ENCODE peak calls at places on chromosome 1, in six cellular contexts. G is IMR-90, K is H9, T is neuronal stem cell, U is mesendoderm, O is trophoblast cell. X is an unnamed sample.

GRCh38 chr1:16236091-16236494 is 890 bp downstream of the CPLANE2 start:
- DNase-seq in G (peak), K (no peak), T (no peak), U (peak), O (no peak), X (no peak)

GRCh38 chr1:173779946-173780345 is 44.5 kb upstream of the DARS2 start:
- DNase-seq in G (no peak), K (no peak), T (no peak), U (no peak), O (no peak), X (no peak)

GRCh38 chr1:57474097-57474750 is 50.4 kb upstream of the DAB1 start:
- DNase-seq in G (peak), K (no peak), T (no peak), U (no peak), O (no peak), X (no peak)

GRCh38 chr1:8496473-8496872 is 178.6 kb downstream of the SLC45A1 start:
- DNase-seq in G (no peak), K (no peak), T (no peak), U (no peak), O (no peak), X (no peak)

GRCh38 chr1:9087411-9087810 is 18.0 kb upstream of the SLC2A5 start:
- DNase-seq in G (no peak), K (no peak), T (no peak), U (no peak), O (no peak), X (no peak)

GRCh38 chr1:40221977-40222772 is 25.6 kb upstream of the TMCO2 start:
- DNase-seq in G (no peak), K (no peak), T (no peak), U (no peak), O (no peak), X (no peak)

GRCh38 chr1:211752951-211753486 is 77.5 kb downstream of the LPGAT1 start:
- DNase-seq in G (no peak), K (no peak), T (no peak), U (peak), O (no peak), X (no peak)

GRCh38 chr1:206676499-206676898 is 8.2 kb upstream of the MAPKAPK2 start:
- DNase-seq in G (no peak), K (no peak), T (no peak), U (no peak), O (no peak), X (no peak)

GRCh38 chr1:156140879-156141707 is 12.3 kb upstream of the SEMA4A start:
- DNase-seq in G (peak), K (peak), T (peak), U (peak), O (peak), X (peak)

GRCh38 chr1:147747966-147748365 is 12.4 kb downstream of the GJA5 start:
- DNase-seq in G (no peak), K (no peak), T (no peak), U (no peak), O (no peak), X (peak)

GRCh38 chr1:199396456-199396855 is 631.1 kb upstream of the NR5A2 start:
- DNase-seq in G (no peak), K (no peak), T (no peak), U (no peak), O (no peak), X (no peak)

GRCh38 chr1:112265946-112266345 is 130.1 kb upstream of the CTTNBP2NL start:
- DNase-seq in G (no peak), K (no peak), T (no peak), U (no peak), O (no peak), X (no peak)

GRCh38 chr1:93015590-93015989 is 54.3 kb upstream of the DIPK1A start:
- DNase-seq in G (peak), K (no peak), T (no peak), U (no peak), O (no peak), X (no peak)

GRCh38 chr1:183039330-183039729 is 16.1 kb downstream of the LAMC1 start:
- DNase-seq in G (no peak), K (no peak), T (no peak), U (no peak), O (no peak), X (no peak)

GRCh38 chr1:19128965-19129514 is 81.0 kb downstream of the UBR4 start:
- DNase-seq in G (no peak), K (no peak), T (no peak), U (no peak), O (no peak), X (no peak)
- H2AK5ac ChIP-seq in G (no peak), K (no peak), T (no peak), U (no peak), O (no peak), X (no peak)

GRCh38 chr1:244239261-244239770 is 188.2 kb downstream of the ZBTB18 start:
- DNase-seq in G (peak), K (no peak), T (no peak), U (no peak), O (no peak), X (no peak)
- H2AK5ac ChIP-seq in G (peak), K (no peak), T (peak), U (no peak), O (peak), X (no peak)

DNA sequence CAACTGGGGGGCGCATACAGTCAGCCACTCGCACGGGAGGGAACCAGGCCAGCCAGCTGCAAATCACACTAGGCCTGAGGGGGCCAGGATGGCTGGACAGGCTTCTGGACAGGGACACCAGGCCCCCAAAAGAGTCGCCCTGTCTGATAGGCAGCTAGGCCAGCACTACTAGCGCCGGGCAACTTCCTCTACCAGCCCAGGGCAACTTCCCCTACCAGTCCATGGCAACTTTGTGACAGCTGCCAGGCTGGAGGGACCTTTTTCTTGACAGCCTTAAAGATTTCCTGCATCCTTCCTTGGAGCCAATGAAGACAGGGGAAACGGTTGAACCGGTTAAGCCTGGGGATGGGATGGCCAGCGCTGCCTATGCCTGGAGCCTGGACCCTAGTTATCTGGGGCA is 5.1 kb downstream of the IFFO2 start:
- DNase-seq in G (no peak), K (no peak), T (no peak), U (no peak), O (no peak), X (no peak)
- H2AK5ac ChIP-seq in G (peak), K (no peak), T (peak), U (no peak), O (no peak), X (no peak)

GRCh38 chr1:209882942-209883340 is 55.1 kb upstream of the SYT14 start:
- DNase-seq in G (no peak), K (no peak), T (no peak), U (no peak), O (no peak), X (no peak)
- H2AK5ac ChIP-seq in G (peak), K (no peak), T (no peak), U (no peak), O (no peak), X (no peak)

DNA sequence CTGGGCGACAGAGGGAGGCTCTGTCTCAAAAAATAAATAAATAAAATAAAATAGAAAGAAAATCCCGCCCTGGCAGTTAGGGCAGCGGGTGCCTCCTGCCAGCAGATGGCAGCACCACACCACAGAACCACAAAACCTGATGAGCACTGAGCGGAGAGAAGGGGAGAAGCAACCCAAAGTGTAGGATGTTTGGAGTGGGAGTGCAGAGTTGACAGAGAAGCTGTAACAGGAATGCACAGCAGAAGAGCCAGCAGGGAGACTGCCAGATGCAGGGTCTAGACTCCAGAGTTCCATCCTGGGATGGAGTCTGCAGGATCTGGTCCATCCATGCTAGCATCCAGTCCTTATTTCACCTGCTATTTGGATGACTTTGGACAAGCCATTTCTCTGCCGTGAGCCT is 29.7 kb upstream of the KIRREL1 start:
- DNase-seq in G (peak), K (peak), T (peak), U (peak), O (peak), X (peak)
- H2AK5ac ChIP-seq in G (no peak), K (no peak), T (no peak), U (no peak), O (no peak), X (no peak)

GRCh38 chr1:89952021-89952995 is 42.6 kb upstream of the ZNF326 start:
- DNase-seq in G (peak), K (no peak), T (no peak), U (peak), O (peak), X (no peak)
- H2AK5ac ChIP-seq in G (peak), K (no peak), T (no peak), U (no peak), O (no peak), X (no peak)

DNA sequence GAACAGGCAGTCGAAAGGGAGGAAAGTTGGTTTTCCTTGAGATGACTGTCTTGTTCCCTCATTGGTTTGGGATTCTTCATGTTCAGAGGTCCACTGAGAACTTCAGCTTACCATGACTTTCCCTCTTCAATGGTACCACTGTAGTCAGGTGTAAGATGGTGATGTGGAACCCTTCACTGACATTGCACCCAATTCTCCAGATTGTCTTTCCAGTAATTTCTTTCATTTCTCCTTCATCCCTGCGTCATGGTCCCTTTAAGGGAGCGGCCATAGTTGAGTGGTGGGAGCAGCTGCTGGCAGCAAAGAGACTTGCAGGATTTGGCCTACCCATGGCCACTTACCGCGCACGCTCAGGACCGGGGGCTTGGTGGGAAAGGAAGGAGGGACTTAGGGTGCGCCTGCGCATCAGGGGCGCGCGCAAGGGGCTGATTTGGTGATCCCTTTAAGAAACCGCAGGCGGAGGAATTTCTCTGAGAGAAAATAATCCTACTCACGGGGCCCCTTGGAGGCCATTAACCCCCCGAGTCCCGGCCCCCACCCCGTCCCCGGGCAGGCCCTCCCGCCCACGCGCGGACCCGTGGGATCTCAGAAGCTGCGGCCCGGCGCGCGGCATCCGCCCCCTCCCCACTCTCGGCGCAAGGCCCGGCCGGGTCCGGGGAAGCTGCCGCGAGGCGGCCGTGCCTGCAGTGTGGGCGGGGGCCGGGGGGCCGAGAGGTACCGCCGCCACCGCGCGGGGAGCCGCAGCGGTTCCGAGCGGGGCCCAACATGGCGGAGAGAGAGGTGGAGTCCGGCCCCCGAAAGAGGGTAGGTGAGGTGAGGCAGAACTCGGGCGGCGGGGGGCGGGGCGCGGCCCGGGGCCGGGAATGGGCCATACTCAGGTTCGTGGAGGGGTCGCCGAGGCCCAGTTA is at the start of gene ZMYM4:
- DNase-seq in G (peak), K (peak), T (peak), U (peak), O (peak), X (peak)
- H2AK5ac ChIP-seq in G (peak), K (no peak), T (peak), U (no peak), O (peak), X (no peak)

GRCh38 chr1:58545591-58546519 is 671 bp downstream of the OMA1 start:
- DNase-seq in G (peak), K (peak), T (peak), U (peak), O (peak), X (peak)

GRCh38 chr1:58549231-58549958 is 2.9 kb upstream of the OMA1 start:
- DNase-seq in G (no peak), K (no peak), T (no peak), U (no peak), O (no peak), X (no peak)

GRCh38 chr1:58551741-58552140 is 5.2 kb upstream of the OMA1 start:
- DNase-seq in G (no peak), K (no peak), T (no peak), U (no peak), O (no peak), X (no peak)

GRCh38 chr1:58548381-58548780 is 1.9 kb upstream of the OMA1 start:
- DNase-seq in G (no peak), K (no peak), T (no peak), U (no peak), O (no peak), X (no peak)

GRCh38 chr1:58546520-58547308 is at the start of gene OMA1:
- DNase-seq in G (peak), K (peak), T (peak), U (peak), O (peak), X (peak)
- H2AK5ac ChIP-seq in G (no peak), K (no peak), T (no peak), U (no peak), O (no peak), X (no peak)

GRCh38 chr1:94245747-94246438 is 8.5 kb upstream of the ARHGAP29 start:
- DNase-seq in G (peak), K (no peak), T (no peak), U (no peak), O (no peak), X (no peak)

GRCh38 chr1:94247146-94248094 is 10.0 kb upstream of the ARHGAP29 start:
- DNase-seq in G (peak), K (peak), T (peak), U (peak), O (peak), X (peak)

GRCh38 chr1:94246692-94247145 is 9.3 kb upstream of the ARHGAP29 start:
- DNase-seq in G (no peak), K (no peak), T (no peak), U (peak), O (no peak), X (no peak)

GRCh38 chr1:94250341-94250740 is 13.0 kb upstream of the ARHGAP29 start:
- DNase-seq in G (no peak), K (no peak), T (no peak), U (peak), O (peak), X (no peak)

DNA sequence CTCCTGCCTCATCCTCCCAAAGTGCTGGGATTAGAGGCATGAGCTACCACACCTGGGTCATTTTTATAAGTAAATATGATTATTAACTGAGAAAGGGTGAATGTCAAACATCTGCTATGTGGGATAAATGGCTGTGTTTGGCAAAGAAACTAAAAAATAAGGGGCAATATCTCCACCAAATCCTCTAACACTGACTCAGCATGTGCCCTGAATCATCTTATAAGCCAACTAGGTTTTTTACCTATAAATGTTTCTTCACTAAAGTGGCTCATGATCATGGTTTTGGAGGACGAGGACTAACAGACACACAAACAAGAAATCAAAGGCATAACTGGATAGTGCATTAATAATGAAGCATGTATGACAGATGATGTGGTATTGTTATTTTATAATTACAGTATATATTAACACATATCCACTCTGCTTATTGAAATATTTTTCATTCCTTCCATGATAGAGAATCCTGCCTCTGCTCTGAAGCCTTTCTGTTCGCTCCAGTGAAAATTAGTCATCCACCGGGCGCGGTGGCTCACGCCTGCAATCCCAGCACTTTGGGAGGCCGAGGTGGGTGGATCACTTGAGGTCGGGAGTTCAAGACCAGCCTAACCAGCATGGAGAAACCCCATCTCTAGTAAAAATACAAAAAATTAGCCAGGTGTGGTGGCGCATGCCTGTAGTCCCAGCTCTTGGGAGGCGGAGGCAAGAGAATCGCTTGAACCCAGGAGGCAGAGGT is 11.7 kb upstream of the ARHGAP29 start:
- DNase-seq in G (no peak), K (no peak), T (no peak), U (no peak), O (peak), X (no peak)
- H2AK5ac ChIP-seq in G (peak), K (no peak), T (no peak), U (no peak), O (no peak), X (no peak)

X was measured in H1.